ENCODE peak calls at places on chromosome 5, in five cellular contexts. M, X, K, E and V are unnamed samples.

GRCh38 chr5:43367909-43368648 is 44.1 kb downstream of the CCL28 start:
- DNase-seq in M (no peak), X (no peak), K (no peak), E (peak; percentile 18), V (peak; percentile 51)

GRCh38 chr5:10454591-10455272 is 13.1 kb downstream of the ROPN1L start:
- DNase-seq in M (no peak), X (no peak), K (no peak), E (peak; percentile 43), V (peak; percentile 48)

GRCh38 chr5:41176952-41177351 is 36.4 kb downstream of the C6 start:
- DNase-seq in M (no peak), X (no peak), K (no peak), E (peak; percentile 44), V (peak; percentile 89)

GRCh38 chr5:134101686-134102439 is 12.6 kb upstream of the TCF7 start:
- DNase-seq in M (peak; percentile 80), X (peak; percentile 71), K (peak; percentile 62), E (no peak), V (no peak)

GRCh38 chr5:50744761-50745160 is 78.3 kb downstream of the PARP8 start:
- DNase-seq in M (no peak), X (peak; percentile 16), K (peak; percentile 50), E (peak; percentile 79), V (peak; percentile 11)

GRCh38 chr5:153780876-153781275 is 257.8 kb downstream of the FAM114A2 start:
- DNase-seq in M (no peak), X (no peak), K (no peak), E (no peak), V (no peak)

GRCh38 chr5:64822329-64822728 is 53.6 kb downstream of the CWC27 start:
- DNase-seq in M (no peak), X (no peak), K (no peak), E (no peak), V (no peak)

GRCh38 chr5:61953913-61954312 is 352.1 kb upstream of the KIF2A start:
- DNase-seq in M (no peak), X (no peak), K (no peak), E (no peak), V (no peak)

GRCh38 chr5:178496219-178496618 is 94.0 kb downstream of the COL23A1 start:
- DNase-seq in M (no peak), X (no peak), K (no peak), E (no peak), V (no peak)

GRCh38 chr5:60382761-60383160 is 317.2 kb downstream of the DEPDC1B start:
- DNase-seq in M (no peak), X (peak; percentile 17), K (peak; percentile 30), E (peak; percentile 41), V (peak; percentile 55)

GRCh38 chr5:53381-54174 is 38.4 kb upstream of the PLEKHG4B start:
- DNase-seq in M (peak; percentile 86), X (peak; percentile 63), K (no peak), E (no peak), V (peak; percentile 10)

GRCh38 chr5:142922223-142922952 is 152.2 kb downstream of the ARHGAP26 start:
- DNase-seq in M (no peak), X (peak; percentile 56), K (peak; percentile 61), E (peak; percentile 62), V (peak; percentile 79)

GRCh38 chr5:98106116-98107088 is 667.1 kb upstream of the RGMB start:
- DNase-seq in M (no peak), X (no peak), K (no peak), E (peak; percentile 91), V (no peak)

GRCh38 chr5:135391123-135391868 is 7.7 kb downstream of the MACROH2A1 start:
- DNase-seq in M (no peak), X (no peak), K (no peak), E (peak; percentile 85), V (peak; percentile 68)

GRCh38 chr5:154055225-154055624 is 16.5 kb downstream of the MFAP3 start:
- DNase-seq in M (no peak), X (no peak), K (no peak), E (no peak), V (no peak)

GRCh38 chr5:84372066-84372700 is 12.5 kb downstream of the EDIL3 start:
- DNase-seq in M (no peak), X (no peak), K (no peak), E (peak; percentile 63), V (peak; percentile 86)

GRCh38 chr5:17056056-17056690 is 120.1 kb upstream of the MYO10 start:
- DNase-seq in M (no peak), X (no peak), K (no peak), E (no peak), V (peak; percentile 31)

GRCh38 chr5:175797521-175798038 is 73.8 kb upstream of the CPLX2 start:
- DNase-seq in M (peak; percentile 47), X (no peak), K (no peak), E (peak; percentile 4), V (no peak)

GRCh38 chr5:887947-888640 is 4.5 kb downstream of the BRD9 start:
- DNase-seq in M (no peak), X (no peak), K (no peak), E (peak; percentile 11), V (no peak)

GRCh38 chr5:60763061-60763460 is 63.1 kb upstream of the DEPDC1B start:
- DNase-seq in M (no peak), X (no peak), K (no peak), E (no peak), V (no peak)

GRCh38 chr5:54656261-54656728 is 138.7 kb downstream of the SNX18 start:
- DNase-seq in M (no peak), X (no peak), K (no peak), E (no peak), V (peak; percentile 50)

GRCh38 chr5:107487056-107487461 is 183.7 kb downstream of the EFNA5 start:
- DNase-seq in M (no peak), X (no peak), K (no peak), E (peak; percentile 25), V (peak; percentile 85)

GRCh38 chr5:72608297-72608696 is 101.1 kb upstream of the ZNF366 start:
- DNase-seq in M (no peak), X (no peak), K (no peak), E (no peak), V (peak; percentile 73)

GRCh38 chr5:149030838-149031397 is 31.9 kb downstream of the SH3TC2 start:
- DNase-seq in M (no peak), X (no peak), K (no peak), E (no peak), V (no peak)